ENCODE peak calls at places on chromosomes 2 and 18, in eight cellular contexts. O, F, P, R, B, U, K and N are unnamed samples.
A peak's percentile ranks its signal among the peaks of the same experiment; 100 is the strongest.

GRCh38 chr18:3689986-3690681 is 240.2 kb downstream of the TGIF1 start:
- DNase-seq in B (no peak), U (no peak), F (no peak), K (no peak), O (no peak), P (no peak), R (no peak), N (no peak)

GRCh38 chr18:7657050-7657449 is 89.9 kb downstream of the PTPRM start:
- DNase-seq in B (no peak), O (no peak), U (no peak), F (no peak), R (no peak), P (no peak), K (no peak), N (no peak)

GRCh38 chr2:231597627-231598026 is 5.0 kb downstream of the TEX44 start:
- DNase-seq in F (no peak), O (no peak), B (no peak), U (no peak), P (no peak), R (no peak), K (no peak), N (no peak)

GRCh38 chr2:234497592-234498023 is 727 bp upstream of the ARL4C start:
- DNase-seq in O (no peak), U (no peak), P (no peak), F (no peak), R (no peak), B (no peak), K (no peak), N (no peak)

GRCh38 chr2:25160376-25160775 is 8.0 kb downstream of the POMC start:
- DNase-seq in P (no peak), O (no peak), F (no peak), U (no peak), K (no peak), R (no peak), B (no peak), N (no peak)

GRCh38 chr2:119010336-119010735 is 68.3 kb downstream of the MARCO start:
- DNase-seq in K (no peak), U (no peak), P (no peak), O (no peak), F (no peak), B (no peak), R (no peak), N (no peak)

GRCh38 chr2:211457325-211457724 is 900.9 kb downstream of the CPS1 start:
- DNase-seq in O (no peak), B (no peak), F (no peak), U (no peak), P (no peak), K (no peak), R (no peak), N (no peak)

GRCh38 chr2:191064590-191064989 is 50.6 kb upstream of the STAT1 start:
- DNase-seq in R (no peak), K (no peak), F (peak; percentile 34), U (no peak), O (no peak), B (no peak), P (no peak), N (no peak)

GRCh38 chr18:45167631-45168225 is 447.5 kb upstream of the SLC14A2 start:
- DNase-seq in F (no peak), R (no peak), P (no peak), K (no peak), O (peak; percentile 80), B (no peak), U (no peak), N (no peak)

GRCh38 chr2:70514612-70515055 is 39.0 kb downstream of the TGFA start:
- DNase-seq in O (no peak), R (no peak), K (no peak), P (peak; percentile 88), F (no peak), B (no peak), U (no peak), N (no peak)

GRCh38 chr18:33128581-33128980 is 311.9 kb downstream of the CCDC178 start:
- DNase-seq in P (no peak), R (no peak), B (no peak), O (no peak), F (no peak), K (no peak), U (no peak), N (no peak)

GRCh38 chr2:73239776-73240175 is 5.7 kb downstream of the CCT7 start:
- DNase-seq in K (no peak), P (no peak), B (no peak), O (peak; percentile 73), U (no peak), F (no peak), R (no peak), N (no peak)

GRCh38 chr2:138423745-138424144 is 77.8 kb upstream of the SPOPL start:
- DNase-seq in R (no peak), K (no peak), O (no peak), U (no peak), F (no peak), P (no peak), B (no peak), N (no peak)